ENCODE peak calls at places on chromosomes 6 and 20, in nine cellular contexts. B is NCI-H2029 treated with DMSO at 0.1 percent for 48 hours, X is GM10248, S is NCI-H146, V is SW480, T is K562, N is left cardiac atrium, I is AG08395, Z is endothelial cell. H is an unnamed sample.

GRCh38 chr6:33921745-33922144 is 117.9 kb upstream of the MLN start:
- DNase-seq in S (no peak), N (no peak), T (no peak), I (no peak), V (no peak), X (no peak), B (no peak), Z (no peak), H (no peak)

GRCh38 chr6:30682181-30683117 is 4.0 kb downstream of the PPP1R18 start:
- DNase-seq in V (peak; percentile 76), T (peak; percentile 76), X (peak; percentile 81), I (peak; percentile 89), N (peak; percentile 90), Z (peak; percentile 90), B (no peak), S (no peak), H (peak; percentile 92)

GRCh38 chr20:3067139-3068009 is 4.0 kb upstream of the OXT start:
- DNase-seq in N (no peak), V (no peak), B (no peak), Z (no peak), I (no peak), S (no peak), T (peak; percentile 2), X (no peak), H (no peak)

GRCh38 chr20:33675127-33675954 is 1.1 kb upstream of the NECAB3 start:
- DNase-seq in S (no peak), N (no peak), T (no peak), Z (no peak), I (peak; percentile 34), B (no peak), V (no peak), X (no peak), H (no peak)

GRCh38 chr6:46347669-46348068 is 143.6 kb downstream of the RCAN2 start:
- DNase-seq in S (no peak), X (peak; percentile 13), I (no peak), N (no peak), T (no peak), B (no peak), V (no peak), Z (no peak), H (no peak)

GRCh38 chr20:53533500-53533899 is 60.1 kb downstream of the ZNF217 start:
- DNase-seq in I (no peak), N (no peak), Z (no peak), B (no peak), X (no peak), V (no peak), T (no peak), S (no peak), H (no peak)

GRCh38 chr6:157217894-157218370 is 105.4 kb downstream of the TMEM242 start:
- DNase-seq in N (no peak), V (no peak), B (no peak), Z (no peak), T (no peak), S (no peak), X (no peak), I (no peak), H (no peak)

GRCh38 chr6:49782293-49783181 is 4.5 kb downstream of the PGK2 start:
- DNase-seq in T (no peak), N (no peak), Z (no peak), B (no peak), S (no peak), X (no peak), I (no peak), V (no peak), H (no peak)

GRCh38 chr6:15359335-15359862 is 113.5 kb downstream of the JARID2 start:
- DNase-seq in V (no peak), N (no peak), S (peak; percentile 17), B (no peak), X (peak; percentile 61), I (no peak), T (no peak), Z (no peak), H (no peak)

GRCh38 chr6:23176883-23177282 is 607.5 kb downstream of the HDGFL1 start:
- DNase-seq in T (no peak), N (peak; percentile 35), V (no peak), X (no peak), S (peak; percentile 88), Z (no peak), B (peak; percentile 66), I (no peak), H (no peak)

H was measured in aorta.